ENCODE peak calls at places on chromosomes 6 and 20, in five cellular contexts. C is neuronal stem cell, N is IMR-90, U is mesendoderm, X is H9. Z is an unnamed sample.

GRCh38 chr6:105107207-105107606 is 72.6 kb downstream of the POPDC3 start:
- DNase-seq in C (no peak), U (no peak), X (no peak), N (no peak), Z (no peak)

GRCh38 chr20:47316776-47317126 is 39.7 kb downstream of the ZMYND8 start:
- DNase-seq in C (no peak), X (no peak), N (no peak), U (no peak), Z (no peak)

GRCh38 chr6:146905313-146905712 is 298.9 kb upstream of the STXBP5 start:
- DNase-seq in N (peak), U (peak), C (no peak), X (no peak), Z (peak)

GRCh38 chr20:62808211-62808865 is 3.7 kb downstream of the OGFR start:
- DNase-seq in C (peak), U (peak), X (peak), N (peak), Z (peak)

GRCh38 chr20:44600758-44601562 is 18.6 kb downstream of the PKIG start:
- DNase-seq in N (peak), X (no peak), U (no peak), C (no peak), Z (no peak)

GRCh38 chr6:34355889-34356288 is 36.6 kb downstream of the NUDT3 start:
- DNase-seq in X (no peak), U (no peak), C (no peak), N (no peak), Z (no peak)

GRCh38 chr20:32285082-32285620 is 7.7 kb downstream of the KIF3B start:
- DNase-seq in U (no peak), C (no peak), X (no peak), N (no peak), Z (no peak)

GRCh38 chr20:55216525-55217242 is 741.3 kb downstream of the DOK5 start:
- DNase-seq in X (no peak), N (no peak), C (no peak), U (no peak), Z (no peak)

GRCh38 chr20:64205611-64206026 is 41.4 kb downstream of the MYT1 start:
- DNase-seq in C (no peak), N (no peak), U (no peak), X (no peak), Z (no peak)

GRCh38 chr20:63698739-63699465 is 2.5 kb downstream of the TNFRSF6B start:
- DNase-seq in X (peak), U (peak), N (peak), C (no peak), Z (peak)

GRCh38 chr6:18820725-18821124 is 433.6 kb downstream of the RNF144B start:
- DNase-seq in N (no peak), X (peak), U (peak), C (no peak), Z (no peak)

GRCh38 chr6:43834528-43835145 is 64.6 kb downstream of the VEGFA start:
- DNase-seq in U (no peak), X (no peak), C (peak), N (no peak), Z (no peak)

GRCh38 chr6:17039266-17039665 is 62.6 kb upstream of the STMND1 start:
- DNase-seq in X (no peak), N (no peak), C (no peak), U (no peak), Z (no peak)

GRCh38 chr6:119979862-119980261 is 630.3 kb upstream of the MAN1A1 start:
- DNase-seq in U (peak), X (no peak), N (peak), C (no peak), Z (peak)

GRCh38 chr20:57647933-57648785 is 27.9 kb upstream of the ZBP1 start:
- DNase-seq in X (no peak), C (no peak), N (no peak), U (no peak), Z (no peak)

GRCh38 chr20:20827992-20828597 is 115.7 kb upstream of the RALGAPA2 start:
- DNase-seq in X (no peak), U (no peak), C (no peak), N (no peak), Z (no peak)

GRCh38 chr6:149041953-149042352 is 275.6 kb upstream of the TAB2 start:
- DNase-seq in X (no peak), C (no peak), U (no peak), N (no peak), Z (no peak)

GRCh38 chr20:57609086-57609841 is 11.0 kb downstream of the ZBP1 start:
- DNase-seq in X (no peak), C (no peak), N (no peak), U (no peak), Z (no peak)

GRCh38 chr6:26267083-26267589 is 97.9 kb upstream of the BTN3A2 start:
- DNase-seq in C (no peak), N (no peak), U (no peak), X (no peak), Z (no peak)

GRCh38 chr6:106659859-106660258 is 30.5 kb downstream of the QRSL1 start:
- DNase-seq in N (no peak), U (peak), X (peak), C (no peak), Z (no peak)

GRCh38 chr6:133248241-133249001 is 7.3 kb downstream of the EYA4 start:
- DNase-seq in N (peak), U (no peak), C (no peak), X (no peak), Z (peak)

GRCh38 chr20:16007164-16007563 is 566.1 kb downstream of the KIF16B start:
- DNase-seq in X (no peak), N (no peak), U (no peak), C (no peak), Z (no peak)

GRCh38 chr6:152330984-152331383 is 306.2 kb downstream of the SYNE1 start:
- DNase-seq in X (no peak), N (no peak), C (no peak), U (no peak), Z (no peak)

GRCh38 chr6:162728177-162728571 is 400 bp downstream of the PACRG start:
- DNase-seq in N (no peak), U (no peak), C (no peak), X (no peak), Z (no peak)

GRCh38 chr6:134145786-134146185 is 93.4 kb upstream of the SLC2A12 start:
- DNase-seq in U (peak), N (peak), X (no peak), C (no peak), Z (no peak)

GRCh38 chr6:73134588-73134987 is 90.7 kb downstream of the KHDC1L start:
- DNase-seq in U (peak), X (peak), C (peak), N (peak), Z (peak)

GRCh38 chr6:94278146-94278545 is 858.8 kb upstream of the EPHA7 start:
- DNase-seq in C (no peak), N (no peak), X (no peak), U (peak), Z (no peak)

GRCh38 chr6:50087231-50087954 is 37.7 kb upstream of the DEFB112 start:
- DNase-seq in U (peak), N (peak), C (no peak), X (no peak), Z (peak)

GRCh38 chr6:28334272-28335039 is 1.5 kb downstream of the ZSCAN31 start:
- DNase-seq in C (no peak), N (no peak), U (no peak), X (no peak), Z (no peak)

GRCh38 chr20:10511166-10511506 is 76.0 kb downstream of the SLX4IP start:
- DNase-seq in U (no peak), N (no peak), C (no peak), X (no peak), Z (no peak)
- H3K4ac ChIP-seq in U (peak), N (peak), C (no peak), X (no peak), Z (peak)

GRCh38 chr6:15348528-15348927 is 102.7 kb downstream of the JARID2 start:
- DNase-seq in C (no peak), U (no peak), N (no peak), X (no peak), Z (no peak)
- H3K18ac ChIP-seq in C (no peak), U (no peak), N (no peak), X (no peak), Z (no peak)

DNA sequence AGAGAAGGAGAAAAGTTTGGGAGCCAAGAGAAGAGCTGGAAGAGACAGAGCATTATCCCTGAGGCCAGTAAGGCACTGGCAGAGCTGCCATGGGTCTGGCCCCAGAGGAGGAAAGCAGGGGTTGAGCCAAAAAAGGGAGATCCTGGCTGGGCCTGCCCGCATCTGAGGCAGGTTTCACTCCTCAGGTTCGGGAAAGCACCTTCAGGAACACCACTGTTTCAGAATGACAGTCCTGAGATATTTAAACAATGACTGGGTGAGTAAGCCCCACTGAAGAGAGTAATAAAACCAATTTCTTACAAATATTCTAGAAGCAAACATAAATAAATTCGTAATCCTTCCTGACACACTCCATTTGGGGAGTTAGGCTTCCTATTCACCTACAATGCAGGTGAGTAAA is 152.2 kb downstream of the BACH2 start:
- DNase-seq in N (no peak), X (no peak), C (no peak), U (no peak), Z (no peak)
- H2BK120ac ChIP-seq in N (no peak), X (no peak), C (no peak), U (no peak), Z (no peak)

GRCh38 chr20:10511507-10512231 is 76.6 kb downstream of the SLX4IP start:
- DNase-seq in C (no peak), X (peak), N (peak), U (peak), Z (peak)
- H3K4ac ChIP-seq in C (no peak), X (no peak), N (peak), U (peak), Z (no peak)

GRCh38 chr20:23205656-23206055 is 119.5 kb upstream of the CD93 start:
- DNase-seq in N (peak), U (no peak), C (peak), X (peak), Z (no peak)

GRCh38 chr20:23205221-23205620 is 119.1 kb upstream of the CD93 start:
- DNase-seq in C (no peak), N (no peak), X (peak), U (no peak), Z (no peak)

GRCh38 chr20:23206995-23207394 is 120.9 kb upstream of the CD93 start:
- DNase-seq in X (no peak), N (no peak), U (no peak), C (no peak), Z (no peak)

GRCh38 chr20:23203951-23204730 is 118.0 kb upstream of the CD93 start:
- DNase-seq in X (no peak), U (no peak), C (no peak), N (no peak), Z (no peak)

GRCh38 chr20:23206061-23206460 is 119.9 kb upstream of the CD93 start:
- DNase-seq in C (no peak), X (no peak), U (no peak), N (no peak), Z (no peak)
- H3K18ac ChIP-seq in C (peak), X (no peak), U (no peak), N (no peak), Z (no peak)

GRCh38 chr6:30682181-30683117 is 4.0 kb downstream of the PPP1R18 start:
- DNase-seq in U (peak), C (no peak), N (peak), X (peak), Z (peak)
- H2BK120ac ChIP-seq in U (no peak), C (no peak), N (peak), X (no peak), Z (no peak)

GRCh38 chr20:24796236-24796635 is 152.8 kb upstream of the CST7 start:
- DNase-seq in C (no peak), X (no peak), N (no peak), U (no peak), Z (no peak)
- H3K4ac ChIP-seq in C (no peak), X (no peak), N (no peak), U (no peak), Z (no peak)

GRCh38 chr6:37051138-37052026 is 45.9 kb downstream of the FGD2 start:
- DNase-seq in N (peak), C (peak), U (peak), X (peak), Z (peak)
- H3K18ac ChIP-seq in N (no peak), C (peak), U (no peak), X (no peak), Z (peak)